ENCODE peak calls at places on chromosomes 12 and 14, in six cellular contexts. One of them, this sample, is unnamed.

GRCh38 chr12:75505706-75506312 is 5.6 kb downstream of the KRR1 start:
- DNase-seq in mucosa of gallbladder: no peak
- DNase-seq in dermis blood vessel endothelial cell: peak; percentile 68
- DNase-seq in GM06990: no peak
- DNase-seq in posterior vena cava: no peak
- DNase-seq in activated CD8-positive, alpha-beta memory T cell treated with anti-CD3 and anti-CD28 coated beads for 24 hours: no peak
- DNase-seq in this sample: no peak

GRCh38 chr12:5967645-5968415 is 22.8 kb upstream of the ANO2 start:
- DNase-seq in mucosa of gallbladder: no peak
- DNase-seq in dermis blood vessel endothelial cell: no peak
- DNase-seq in GM06990: no peak
- DNase-seq in posterior vena cava: no peak
- DNase-seq in activated CD8-positive, alpha-beta memory T cell treated with anti-CD3 and anti-CD28 coated beads for 24 hours: no peak
- DNase-seq in this sample: no peak

GRCh38 chr14:91689608-91690007 is 42.3 kb downstream of the CATSPERB start:
- DNase-seq in mucosa of gallbladder: no peak
- DNase-seq in dermis blood vessel endothelial cell: no peak
- DNase-seq in GM06990: no peak
- DNase-seq in posterior vena cava: no peak
- DNase-seq in activated CD8-positive, alpha-beta memory T cell treated with anti-CD3 and anti-CD28 coated beads for 24 hours: no peak
- DNase-seq in this sample: no peak

GRCh38 chr12:19869413-19869812 is 430.1 kb downstream of the AEBP2 start:
- DNase-seq in mucosa of gallbladder: no peak
- DNase-seq in dermis blood vessel endothelial cell: no peak
- DNase-seq in GM06990: no peak
- DNase-seq in posterior vena cava: no peak
- DNase-seq in activated CD8-positive, alpha-beta memory T cell treated with anti-CD3 and anti-CD28 coated beads for 24 hours: no peak
- DNase-seq in this sample: no peak

GRCh38 chr14:105917933-105918436 is 391.6 kb downstream of the TMEM121 start:
- DNase-seq in mucosa of gallbladder: no peak
- DNase-seq in dermis blood vessel endothelial cell: no peak
- DNase-seq in GM06990: no peak
- DNase-seq in posterior vena cava: peak; percentile 47
- DNase-seq in activated CD8-positive, alpha-beta memory T cell treated with anti-CD3 and anti-CD28 coated beads for 24 hours: no peak
- DNase-seq in this sample: no peak

GRCh38 chr12:130514149-130514551 is 176.5 kb downstream of the PIWIL1 start:
- DNase-seq in mucosa of gallbladder: no peak
- DNase-seq in dermis blood vessel endothelial cell: no peak
- DNase-seq in GM06990: no peak
- DNase-seq in posterior vena cava: no peak
- DNase-seq in activated CD8-positive, alpha-beta memory T cell treated with anti-CD3 and anti-CD28 coated beads for 24 hours: no peak
- DNase-seq in this sample: no peak

GRCh38 chr14:103838117-103838516 is 9.3 kb downstream of the PPP1R13B start:
- DNase-seq in mucosa of gallbladder: no peak
- DNase-seq in dermis blood vessel endothelial cell: no peak
- DNase-seq in GM06990: no peak
- DNase-seq in posterior vena cava: no peak
- DNase-seq in activated CD8-positive, alpha-beta memory T cell treated with anti-CD3 and anti-CD28 coated beads for 24 hours: no peak
- DNase-seq in this sample: no peak

GRCh38 chr12:32560520-32560919 is 118.6 kb upstream of the DNM1L start:
- DNase-seq in mucosa of gallbladder: no peak
- DNase-seq in dermis blood vessel endothelial cell: no peak
- DNase-seq in GM06990: no peak
- DNase-seq in posterior vena cava: no peak
- DNase-seq in activated CD8-positive, alpha-beta memory T cell treated with anti-CD3 and anti-CD28 coated beads for 24 hours: no peak
- DNase-seq in this sample: no peak

GRCh38 chr14:99946652-99947489 is 118.4 kb upstream of the EVL start:
- DNase-seq in mucosa of gallbladder: no peak
- DNase-seq in dermis blood vessel endothelial cell: peak; percentile 53
- DNase-seq in GM06990: peak; percentile 50
- DNase-seq in posterior vena cava: peak; percentile 86
- DNase-seq in activated CD8-positive, alpha-beta memory T cell treated with anti-CD3 and anti-CD28 coated beads for 24 hours: peak; percentile 83
- DNase-seq in this sample: no peak

GRCh38 chr14:67571275-67571990 is 28.6 kb downstream of the PIGH start:
- DNase-seq in mucosa of gallbladder: peak; percentile 62
- DNase-seq in dermis blood vessel endothelial cell: peak; percentile 80
- DNase-seq in GM06990: peak; percentile 37
- DNase-seq in posterior vena cava: peak; percentile 86
- DNase-seq in activated CD8-positive, alpha-beta memory T cell treated with anti-CD3 and anti-CD28 coated beads for 24 hours: peak; percentile 86
- DNase-seq in this sample: peak; percentile 11

This sample was measured in occipital lobe.